ENCODE peak calls at places on chromosomes 13 and 19, in six cellular contexts. O is cardiac fibroblast, V is foreskin fibroblast, Z is fibroblast of mammary gland, B is upper lobe of right lung, Y is IMR-90. X is an unnamed sample.

GRCh38 chr13:33636955-33637670 is 180.8 kb upstream of the RFC3 start:
- DNase-seq in O (peak), V (peak), Z (peak), B (no peak), Y (peak), X (no peak)

GRCh38 chr13:28357846-28358496 is 137.0 kb downstream of the FLT1 start:
- DNase-seq in O (no peak), V (no peak), Z (no peak), B (no peak), Y (no peak), X (no peak)

GRCh38 chr19:53808710-53809125 is 15.4 kb downstream of the NLRP12 start:
- DNase-seq in O (peak), V (peak), Z (peak), B (no peak), Y (peak), X (no peak)

GRCh38 chr13:85970727-85971126 is 171.5 kb upstream of the SLITRK6 start:
- DNase-seq in O (peak), V (no peak), Z (peak), B (no peak), Y (no peak), X (no peak)

GRCh38 chr13:46632171-46632570 is 79.2 kb downstream of the LRCH1 start:
- DNase-seq in O (no peak), V (no peak), Z (no peak), B (no peak), Y (no peak), X (no peak)

GRCh38 chr13:97974773-97975172 is 21.3 kb downstream of the IPO5 start:
- DNase-seq in O (no peak), V (peak), Z (peak), B (no peak), Y (no peak), X (no peak)

GRCh38 chr19:31350693-31351211 is 1.5 kb upstream of the TSHZ3 start:
- DNase-seq in O (peak), V (peak), Z (peak), B (peak), Y (peak), X (no peak)

GRCh38 chr13:39895254-39895653 is 239.8 kb downstream of the COG6 start:
- DNase-seq in O (no peak), V (no peak), Z (no peak), B (no peak), Y (no peak), X (no peak)

GRCh38 chr13:22235950-22236290 is 565.0 kb downstream of the FGF9 start:
- DNase-seq in O (no peak), V (no peak), Z (no peak), B (no peak), Y (no peak), X (no peak)

GRCh38 chr19:16367269-16367683 is 42.6 kb downstream of the KLF2 start:
- DNase-seq in O (no peak), V (no peak), Z (no peak), B (no peak), Y (no peak), X (no peak)

GRCh38 chr19:48683349-48683748 is 10.5 kb upstream of the NTN5 start:
- DNase-seq in O (peak), V (peak), Z (peak), B (no peak), Y (peak), X (no peak)

GRCh38 chr19:41926861-41927809 is 1.1 kb downstream of the ERFL start:
- DNase-seq in O (no peak), V (no peak), Z (no peak), B (no peak), Y (no peak), X (no peak)

GRCh38 chr13:110397445-110397844 is 90.4 kb downstream of the COL4A2 start:
- DNase-seq in O (peak), V (peak), Z (peak), B (no peak), Y (peak), X (no peak)

GRCh38 chr19:1130801-1131717 is 27.3 kb downstream of the GPX4 start:
- DNase-seq in O (no peak), V (peak), Z (no peak), B (no peak), Y (no peak), X (no peak)

GRCh38 chr19:45876411-45877197 is 9.3 kb downstream of the IRF2BP1 start:
- DNase-seq in O (peak), V (peak), Z (no peak), B (peak), Y (peak), X (no peak)

GRCh38 chr13:50460366-50460765 is 383.1 kb downstream of the DLEU7 start:
- DNase-seq in O (no peak), V (no peak), Z (no peak), B (no peak), Y (no peak), X (no peak)

GRCh38 chr19:39506944-39507714 is 7.8 kb upstream of the SELENOV start:
- DNase-seq in O (peak), V (peak), Z (peak), B (no peak), Y (peak), X (no peak)

GRCh38 chr19:52270266-52270885 is 989 bp downstream of the ZNF766 start:
- DNase-seq in O (no peak), V (peak), Z (peak), B (no peak), Y (peak), X (peak)

GRCh38 chr13:110109910-110110309 is 197.0 kb downstream of the COL4A1 start:
- DNase-seq in O (peak), V (peak), Z (peak), B (no peak), Y (peak), X (no peak)

GRCh38 chr13:60267498-60268202 is 103.9 kb upstream of the DIAPH3 start:
- DNase-seq in O (peak), V (peak), Z (no peak), B (no peak), Y (no peak), X (no peak)

GRCh38 chr13:108267338-108267737 is 2.2 kb upstream of the TNFSF13B start:
- DNase-seq in O (no peak), V (no peak), Z (no peak), B (no peak), Y (no peak), X (no peak)

GRCh38 chr19:35784401-35785086 is 9.2 kb downstream of the ARHGAP33 start:
- DNase-seq in O (no peak), V (no peak), Z (no peak), B (no peak), Y (no peak), X (no peak)

GRCh38 chr19:40348961-40349507 is 539 bp downstream of the PLD3 start:
- DNase-seq in O (peak), V (peak), Z (peak), B (no peak), Y (peak), X (no peak)

GRCh38 chr13:114047358-114047881 is 73.5 kb upstream of the C13orf46 start:
- DNase-seq in O (no peak), V (no peak), Z (peak), B (no peak), Y (peak), X (no peak)

GRCh38 chr19:42018503-42019193 is 24.6 kb upstream of the ATP1A3 start:
- DNase-seq in O (peak), V (peak), Z (peak), B (no peak), Y (peak), X (no peak)

GRCh38 chr19:56155124-56155687 is 14.1 kb downstream of the ZNF444 start:
- DNase-seq in O (no peak), V (no peak), Z (no peak), B (no peak), Y (no peak), X (no peak)

GRCh38 chr19:48370955-48371354 is 6.8 kb downstream of the SYNGR4 start:
- DNase-seq in O (no peak), V (no peak), Z (no peak), B (no peak), Y (no peak), X (no peak)

GRCh38 chr19:32459199-32459865 is 53.8 kb downstream of the DPY19L3 start:
- DNase-seq in O (no peak), V (no peak), Z (no peak), B (no peak), Y (no peak), X (no peak)

GRCh38 chr19:32458500-32459123 is 53.0 kb downstream of the DPY19L3 start:
- DNase-seq in O (peak), V (no peak), Z (no peak), B (no peak), Y (no peak), X (no peak)

GRCh38 chr19:32453736-32454135 is 48.2 kb downstream of the DPY19L3 start:
- DNase-seq in O (peak), V (peak), Z (peak), B (no peak), Y (peak), X (no peak)

GRCh38 chr19:32457540-32457939 is 52.0 kb downstream of the DPY19L3 start:
- DNase-seq in O (no peak), V (no peak), Z (no peak), B (no peak), Y (no peak), X (no peak)

DNA sequence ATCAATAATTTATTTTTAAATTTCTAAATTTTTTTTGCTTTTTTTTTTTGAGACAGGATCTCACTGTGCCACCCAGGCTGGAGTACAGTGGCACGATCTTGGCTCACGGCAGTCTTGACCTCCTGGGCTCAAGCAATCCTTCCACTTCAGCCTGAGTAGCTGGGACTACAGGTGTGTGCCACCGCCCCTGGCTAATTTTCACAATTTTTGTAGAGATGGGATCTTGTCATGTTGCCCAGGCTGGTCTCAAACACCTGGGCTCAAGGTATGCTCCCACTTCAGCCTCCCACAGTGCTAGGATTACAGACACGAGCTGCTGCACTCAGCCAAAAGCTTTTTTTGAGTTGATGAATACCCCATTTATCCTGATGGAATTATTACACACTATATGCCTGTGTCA is 50.8 kb downstream of the DPY19L3 start:
- DNase-seq in O (no peak), V (no peak), Z (no peak), B (no peak), Y (no peak), X (no peak)
- TF ChIP-seq CTCF in O (no peak), V (no peak), Z (no peak), B (no peak), Y (no peak), X (no peak)

GRCh38 chr13:79492313-79492798 is 11.4 kb downstream of the NDFIP2 start:
- DNase-seq in O (peak), V (no peak), Z (peak), B (no peak), Y (peak), X (no peak)
- H3K4me3 ChIP-seq in O (no peak), V (no peak), Z (no peak), B (no peak), Y (no peak), X (no peak)

GRCh38 chr19:10566658-10567410 is 1.0 kb upstream of the KRI1 start:
- DNase-seq in O (no peak), V (no peak), Z (no peak), B (no peak), Y (no peak), X (no peak)

GRCh38 chr19:10565567-10566407 is at the start of gene KRI1:
- DNase-seq in O (peak), V (peak), Z (peak), B (peak), Y (peak), X (peak)

GRCh38 chr19:10562609-10563008 is 3.2 kb downstream of the KRI1 start:
- DNase-seq in O (no peak), V (no peak), Z (no peak), B (no peak), Y (no peak), X (no peak)

GRCh38 chr19:10566408-10566657 is 523 bp upstream of the KRI1 start:
- DNase-seq in O (no peak), V (no peak), Z (no peak), B (no peak), Y (no peak), X (no peak)

DNA sequence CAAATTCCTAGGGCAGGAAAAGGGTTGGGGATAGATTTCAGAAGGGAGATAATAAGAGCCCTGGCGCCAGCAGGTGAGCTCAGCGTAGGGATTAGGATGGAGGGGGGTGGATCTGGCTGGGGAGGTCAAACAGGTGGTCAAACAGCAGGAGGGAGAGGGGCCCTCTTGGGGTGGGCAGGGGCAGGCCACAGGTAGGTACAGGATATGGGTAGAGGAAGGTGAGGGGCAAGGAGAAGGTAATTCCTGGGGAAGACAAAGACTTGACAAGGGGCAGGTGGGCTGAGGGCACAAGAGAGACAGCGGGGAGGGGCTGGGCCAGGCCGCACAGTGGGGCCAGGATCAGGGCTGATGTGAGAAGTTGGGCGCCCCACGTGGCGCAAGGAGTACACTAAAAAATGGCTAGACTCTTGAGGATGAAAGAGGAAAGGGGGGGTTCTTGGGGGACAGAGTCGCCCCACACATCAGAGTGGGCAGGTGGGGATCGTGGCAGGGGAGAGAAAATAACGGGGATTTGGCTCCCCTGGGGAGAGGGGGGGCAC is 713 bp downstream of the KRI1 start:
- DNase-seq in O (peak), V (peak), Z (peak), B (peak), Y (peak), X (no peak)
- TF ChIP-seq CTCF in O (peak), V (peak), Z (peak), B (no peak), Y (peak), X (peak)

DNA sequence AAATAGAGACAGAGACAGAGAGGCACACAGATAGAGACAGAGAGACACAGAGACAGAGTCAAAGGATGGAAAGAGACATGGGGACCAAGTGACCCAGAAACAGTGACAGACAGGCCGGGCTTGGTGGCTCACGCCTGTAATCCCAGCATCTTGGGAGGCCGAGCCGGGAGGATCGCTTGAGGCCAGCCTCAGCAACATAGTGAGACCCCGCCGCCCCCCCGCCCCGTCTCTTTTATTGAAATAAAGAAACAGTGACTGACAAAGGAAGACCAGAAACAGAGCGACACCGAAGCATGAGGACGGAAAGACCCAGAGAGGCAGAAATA is 848 bp upstream of the NECTIN2 start:
- DNase-seq in O (no peak), V (no peak), Z (no peak), B (peak), Y (no peak), X (no peak)
- H3K4me3 ChIP-seq in O (peak), V (peak), Z (peak), B (peak), Y (peak), X (peak)

DNA sequence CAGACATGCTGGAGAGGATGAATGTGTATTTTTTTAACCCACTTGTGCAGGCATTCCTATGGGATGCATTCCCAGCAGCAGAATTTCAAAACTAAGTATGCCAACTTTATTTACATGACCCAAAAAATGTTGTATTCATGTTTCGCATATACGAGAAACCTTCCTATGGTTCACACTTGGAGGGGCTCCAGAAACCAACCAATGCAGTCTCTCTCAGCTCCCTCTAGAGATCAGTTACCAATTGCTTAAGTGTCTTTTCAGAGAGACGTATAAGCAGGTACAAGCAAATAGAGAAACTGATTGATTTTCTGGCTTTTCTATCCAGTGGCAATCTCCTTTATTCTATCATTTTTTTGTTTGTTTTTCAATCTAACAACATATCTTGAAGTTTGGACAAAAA is 5.5 kb upstream of the PTOV1 start:
- DNase-seq in O (no peak), V (no peak), Z (no peak), B (no peak), Y (peak), X (no peak)
- TF ChIP-seq CTCF in O (no peak), V (no peak), Z (no peak), B (no peak), Y (peak), X (peak)

GRCh38 chr19:17405250-17406038 is at the start of gene BST2:
- DNase-seq in O (peak), V (no peak), Z (no peak), B (no peak), Y (peak), X (no peak)
- H3K4me3 ChIP-seq in O (peak), V (no peak), Z (no peak), B (peak), Y (no peak), X (no peak)

GRCh38 chr13:53206455-53206854 is 177.8 kb downstream of the OLFM4 start:
- DNase-seq in O (no peak), V (no peak), Z (peak), B (no peak), Y (no peak), X (no peak)
- TF ChIP-seq CTCF in O (peak), V (no peak), Z (peak), B (peak), Y (peak), X (peak)

GRCh38 chr13:32031815-32032345 is 306 bp downstream of the FRY start:
- DNase-seq in O (no peak), V (peak), Z (no peak), B (no peak), Y (no peak), X (no peak)
- H3K4me3 ChIP-seq in O (peak), V (peak), Z (peak), B (peak), Y (peak), X (peak)

GRCh38 chr19:8366961-8367326 is 3.0 kb downstream of the ANGPTL4 start:
- DNase-seq in O (peak), V (peak), Z (peak), B (peak), Y (no peak), X (no peak)

GRCh38 chr19:8368136-8368535 is 4.2 kb downstream of the ANGPTL4 start:
- DNase-seq in O (no peak), V (no peak), Z (no peak), B (no peak), Y (no peak), X (no peak)

GRCh38 chr19:8367327-8368001 is 3.5 kb downstream of the ANGPTL4 start:
- DNase-seq in O (peak), V (peak), Z (peak), B (peak), Y (peak), X (peak)

GRCh38 chr19:8363803-8364771 is at the start of gene ANGPTL4:
- DNase-seq in O (peak), V (peak), Z (peak), B (peak), Y (peak), X (no peak)

DNA sequence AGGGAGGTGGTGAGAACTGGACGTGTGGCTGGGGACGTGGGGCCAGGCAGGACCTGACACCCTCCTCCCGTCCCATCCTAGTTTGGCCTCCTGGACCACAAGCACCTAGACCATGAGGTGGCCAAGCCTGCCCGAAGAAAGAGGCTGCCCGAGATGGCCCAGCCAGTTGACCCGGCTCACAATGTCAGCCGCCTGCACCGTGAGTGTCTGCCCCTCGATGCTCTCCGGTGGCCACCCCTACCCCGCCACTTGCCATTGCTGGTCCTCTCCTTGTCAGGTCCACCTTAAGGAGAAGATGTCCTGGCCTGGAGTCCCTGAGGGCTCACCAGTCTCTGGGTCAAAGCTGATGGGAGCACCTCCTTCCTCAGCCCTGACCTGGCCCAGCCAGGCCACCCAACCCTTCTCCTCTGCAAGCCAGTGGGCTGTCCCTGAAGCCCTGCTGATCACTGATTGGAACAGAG is 2.2 kb downstream of the ANGPTL4 start:
- DNase-seq in O (no peak), V (no peak), Z (no peak), B (no peak), Y (no peak), X (no peak)
- TF ChIP-seq CTCF in O (no peak), V (no peak), Z (no peak), B (no peak), Y (no peak), X (no peak)